ENCODE peak calls at places on chromosome 9, in four cellular contexts. A, K, L and B are unnamed samples. For H3K4me1, the result is how much of the 10 kb centered on the place peaks cover.

GRCh38 chr9:87876708-87877107 is 6.0 kb upstream of the SPATA31E1 start:
- DNase-seq in A (no peak), K (no peak), L (no peak), B (no peak)

GRCh38 chr9:16344343-16344742 is 526.1 kb downstream of the BNC2 start:
- DNase-seq in A (peak), K (no peak), L (peak), B (peak)

GRCh38 chr9:93094294-93095204 is 1.5 kb upstream of the CARD19 start:
- DNase-seq in A (no peak), K (no peak), L (no peak), B (no peak)

GRCh38 chr9:81906656-81907055 is 21.6 kb upstream of the SPATA31D4 start:
- DNase-seq in A (peak), K (no peak), L (no peak), B (no peak)

GRCh38 chr9:115234094-115234493 is 116.1 kb upstream of the TNC start:
- DNase-seq in A (peak), K (no peak), L (peak), B (peak)

GRCh38 chr9:16039103-16039987 is 486.5 kb downstream of the CCDC171 start:
- DNase-seq in A (peak), K (no peak), L (no peak), B (peak)

GRCh38 chr9:136611119-136611518 is 51.6 kb upstream of the EGFL7 start:
- DNase-seq in A (no peak), K (no peak), L (no peak), B (no peak)

GRCh38 chr9:20703146-20703545 is 19.1 kb downstream of the FOCAD start:
- DNase-seq in A (no peak), K (no peak), L (no peak), B (no peak)

GRCh38 chr9:75087279-75087823 is 604 bp downstream of the NMRK1 start:
- DNase-seq in A (peak), K (no peak), L (peak), B (peak)

GRCh38 chr9:126702501-126703329 is 89.0 kb downstream of the LMX1B start:
- DNase-seq in A (no peak), K (no peak), L (peak), B (peak)

GRCh38 chr9:93884808-93885207 is 70.3 kb downstream of the BARX1 start:
- DNase-seq in A (no peak), K (no peak), L (no peak), B (no peak)

GRCh38 chr9:38018964-38019602 is 49.9 kb downstream of the SHB start:
- DNase-seq in A (peak), K (no peak), L (peak), B (peak)

GRCh38 chr9:17627641-17628040 is 48.8 kb downstream of the SH3GL2 start:
- DNase-seq in A (peak), K (no peak), L (no peak), B (no peak)

GRCh38 chr9:18520395-18520794 is 46.4 kb downstream of the ADAMTSL1 start:
- DNase-seq in A (no peak), K (no peak), L (no peak), B (no peak)

GRCh38 chr9:97046228-97046627 is 7.3 kb upstream of the CTSV start:
- DNase-seq in A (peak), K (no peak), L (peak), B (peak)

GRCh38 chr9:72211047-72211446 is 61.8 kb downstream of the GDA start:
- DNase-seq in A (no peak), K (no peak), L (no peak), B (no peak)

GRCh38 chr9:70491798-70492736 is 77.6 kb upstream of the KLF9 start:
- DNase-seq in A (no peak), K (no peak), L (no peak), B (peak)

GRCh38 chr9:96169488-96169887 is 132.5 kb downstream of the HSD17B3 start:
- DNase-seq in A (peak), K (no peak), L (peak), B (peak)

GRCh38 chr9:82161876-82162275 is 173.3 kb downstream of the SPATA31D1 start:
- DNase-seq in A (no peak), K (no peak), L (no peak), B (no peak)

GRCh38 chr9:109935406-109936087 is 155.5 kb downstream of the PALM2AKAP2 start:
- DNase-seq in A (no peak), K (no peak), L (no peak), B (no peak)

GRCh38 chr9:7509586-7509985 is 290.0 kb downstream of the DMAC1 start:
- DNase-seq in A (peak), K (no peak), L (no peak), B (no peak)

GRCh38 chr9:5671711-5672353 is 42.9 kb downstream of the RIC1 start:
- DNase-seq in A (no peak), K (no peak), L (no peak), B (no peak)

GRCh38 chr9:128714586-128715435 is 9.1 kb downstream of the ZDHHC12 start:
- DNase-seq in A (no peak), K (no peak), L (no peak), B (no peak)

GRCh38 chr9:89177401-89178161 is 1.0 kb downstream of the SHC3 start:
- DNase-seq in A (no peak), K (no peak), L (no peak), B (peak)

GRCh38 chr9:124015661-124016131 is 4.1 kb downstream of the LHX2 start:
- DNase-seq in A (no peak), K (no peak), L (no peak), B (no peak)

GRCh38 chr9:89495824-89496555 is 1.9 kb downstream of the SEMA4D start:
- DNase-seq in A (no peak), K (no peak), L (no peak), B (no peak)

GRCh38 chr9:16266648-16267276 is 603.7 kb downstream of the BNC2 start:
- DNase-seq in A (no peak), K (no peak), L (no peak), B (no peak)

GRCh38 chr9:131407717-131408195 is 13.9 kb downstream of the PRRC2B start:
- DNase-seq in A (no peak), K (peak), L (no peak), B (peak)

GRCh38 chr9:135780086-135780485 is 78.1 kb downstream of the KCNT1 start:
- DNase-seq in A (no peak), K (no peak), L (no peak), B (no peak)

GRCh38 chr9:38046669-38047300 is 22.2 kb downstream of the SHB start:
- DNase-seq in A (peak), K (no peak), L (no peak), B (peak)

GRCh38 chr9:35811364-35812024 is 568 bp downstream of the SPAG8 start:
- DNase-seq in A (no peak), K (no peak), L (no peak), B (peak)

GRCh38 chr9:20302229-20302628 is 320.1 kb downstream of the MLLT3 start:
- DNase-seq in A (no peak), K (no peak), L (no peak), B (no peak)

GRCh38 chr9:456365-456764 is 241.7 kb downstream of the DOCK8 start:
- DNase-seq in A (no peak), K (no peak), L (no peak), B (peak)

GRCh38 chr9:78146241-78146640 is 89.6 kb upstream of the CEP78 start:
- DNase-seq in A (peak), K (no peak), L (no peak), B (no peak)

GRCh38 chr9:107635137-107635802 is 145.7 kb upstream of the KLF4 start:
- DNase-seq in A (peak), K (no peak), L (no peak), B (peak)
- H3K4me1 ChIP-seq in A (under half), K (under half), L (under half), B (under half)

DNA sequence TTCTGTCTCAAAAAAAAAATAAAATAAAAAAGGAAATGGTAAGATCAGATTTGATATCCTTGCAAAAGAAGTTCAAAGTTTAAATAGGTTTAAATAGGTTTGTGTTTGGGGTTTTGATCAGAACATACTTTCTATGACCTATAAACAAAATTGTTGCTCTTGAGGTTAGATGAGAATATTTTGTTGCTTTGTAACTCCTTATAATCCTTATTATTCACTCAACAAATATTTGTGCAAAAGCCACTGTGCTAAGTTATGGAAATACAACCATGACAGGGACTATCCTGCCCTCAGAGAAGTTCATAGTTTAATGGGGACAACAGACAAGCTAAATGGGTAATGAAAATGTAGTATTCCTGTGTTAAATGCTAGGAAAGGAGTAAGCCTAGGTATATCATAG is 71.5 kb downstream of the INVS start:
- DNase-seq in A (peak), K (no peak), L (no peak), B (no peak)
- H3K4me3 ChIP-seq in A (no peak), K (no peak), L (no peak), B (no peak)

GRCh38 chr9:125241863-125242739 is 958 bp upstream of the HSPA5 start:
- DNase-seq in A (no peak), K (no peak), L (peak), B (no peak)

GRCh38 chr9:125238915-125239446 is 2.2 kb downstream of the HSPA5 start:
- DNase-seq in A (no peak), K (no peak), L (no peak), B (no peak)

GRCh38 chr9:125240649-125240999 is 519 bp downstream of the HSPA5 start:
- DNase-seq in A (no peak), K (peak), L (no peak), B (peak)

GRCh38 chr9:125239631-125240597 is 1.2 kb downstream of the HSPA5 start:
- DNase-seq in A (no peak), K (no peak), L (no peak), B (no peak)

DNA sequence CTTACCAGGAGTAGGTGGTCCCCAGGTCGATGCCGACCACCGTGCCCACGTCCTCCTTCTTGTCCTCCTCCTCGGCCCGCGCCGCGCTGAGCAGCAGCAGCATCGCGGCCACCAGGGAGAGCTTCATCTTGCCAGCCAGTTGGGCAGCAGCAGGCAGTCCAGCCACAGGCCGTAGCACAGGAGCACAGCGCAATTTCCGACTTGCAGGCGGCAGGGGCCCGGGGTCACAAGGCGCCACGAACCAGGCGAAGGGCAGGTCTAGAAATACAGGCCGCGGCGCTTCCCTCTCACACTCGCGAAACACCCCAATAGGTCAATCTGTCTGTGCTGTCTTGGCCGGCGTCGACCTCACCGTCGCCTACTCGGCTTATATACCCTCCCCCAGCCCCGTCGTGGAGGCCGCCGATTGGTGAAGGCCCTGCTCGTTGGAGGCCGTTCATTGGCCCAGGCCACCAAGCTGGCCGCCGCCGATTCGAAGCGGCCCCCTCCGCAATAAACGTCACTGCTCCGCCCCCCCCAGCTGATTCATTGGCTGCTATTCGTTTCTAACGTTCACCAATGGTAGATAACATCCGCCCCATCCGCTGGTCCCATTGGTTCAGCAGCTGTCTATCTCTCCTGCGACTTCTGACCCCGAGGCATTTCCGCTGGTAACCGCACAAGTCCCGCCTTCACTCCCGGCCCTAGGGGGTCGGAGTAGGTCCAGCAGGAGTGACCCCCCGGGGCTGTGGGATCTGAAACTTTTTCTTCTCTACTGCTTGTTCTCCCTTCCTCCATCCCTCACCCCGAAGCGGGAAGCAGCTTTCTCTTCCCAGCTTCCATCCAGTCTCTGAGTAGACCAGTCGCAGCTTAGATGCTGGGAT is at the start of gene HSPA5:
- DNase-seq in A (peak), K (peak), L (peak), B (peak)
- TF ChIP-seq CTCF in A (no peak), K (no peak), L (no peak), B (peak)

GRCh38 chr9:134361843-134362414 is 35.7 kb downstream of the RXRA start:
- DNase-seq in A (no peak), K (no peak), L (no peak), B (no peak)
- H3K4me1 ChIP-seq in A (under half), K (under half), L (under half), B (under half)

DNA sequence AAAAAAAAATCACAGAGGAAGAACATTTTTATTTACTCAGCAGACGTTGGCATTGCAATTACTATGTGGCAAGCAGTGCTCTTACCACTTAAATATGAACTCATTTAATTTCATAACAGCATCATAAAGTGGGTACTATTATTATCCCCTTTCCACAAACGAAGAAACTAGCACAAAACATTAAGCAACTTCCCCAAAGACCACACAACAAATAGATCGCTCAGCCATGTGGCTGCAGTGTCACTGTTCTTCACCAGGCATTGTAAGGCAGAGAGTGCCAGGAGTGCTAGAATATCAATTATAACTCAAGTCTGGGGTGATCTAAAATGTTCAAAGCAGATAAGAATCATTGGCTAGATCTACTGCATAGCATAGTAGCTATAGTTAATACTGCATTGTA is 69.8 kb upstream of the PLPP6 start:
- DNase-seq in A (no peak), K (no peak), L (no peak), B (no peak)
- H3K4me3 ChIP-seq in A (no peak), K (no peak), L (no peak), B (no peak)

DNA sequence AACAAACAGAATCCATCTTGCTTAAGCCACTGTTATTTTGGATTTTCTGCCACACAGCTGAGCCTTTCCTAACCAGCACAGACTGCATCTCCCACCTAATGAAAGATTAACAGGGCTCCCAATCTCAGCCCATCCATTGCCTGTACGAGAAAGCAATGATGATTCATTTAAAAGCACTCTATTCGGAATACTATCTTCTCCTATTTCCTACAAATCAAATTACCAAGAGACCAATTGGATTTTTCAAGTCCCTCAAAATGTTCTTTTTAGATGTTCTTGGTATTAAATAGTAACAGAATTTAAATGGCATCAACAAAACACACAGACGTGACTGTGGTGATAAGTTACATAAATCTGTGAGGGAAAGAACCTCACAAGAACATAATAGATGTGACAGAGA is 324.1 kb downstream of the AGTPBP1 start:
- DNase-seq in A (no peak), K (no peak), L (no peak), B (no peak)
- TF ChIP-seq CTCF in A (no peak), K (no peak), L (no peak), B (no peak)

DNA sequence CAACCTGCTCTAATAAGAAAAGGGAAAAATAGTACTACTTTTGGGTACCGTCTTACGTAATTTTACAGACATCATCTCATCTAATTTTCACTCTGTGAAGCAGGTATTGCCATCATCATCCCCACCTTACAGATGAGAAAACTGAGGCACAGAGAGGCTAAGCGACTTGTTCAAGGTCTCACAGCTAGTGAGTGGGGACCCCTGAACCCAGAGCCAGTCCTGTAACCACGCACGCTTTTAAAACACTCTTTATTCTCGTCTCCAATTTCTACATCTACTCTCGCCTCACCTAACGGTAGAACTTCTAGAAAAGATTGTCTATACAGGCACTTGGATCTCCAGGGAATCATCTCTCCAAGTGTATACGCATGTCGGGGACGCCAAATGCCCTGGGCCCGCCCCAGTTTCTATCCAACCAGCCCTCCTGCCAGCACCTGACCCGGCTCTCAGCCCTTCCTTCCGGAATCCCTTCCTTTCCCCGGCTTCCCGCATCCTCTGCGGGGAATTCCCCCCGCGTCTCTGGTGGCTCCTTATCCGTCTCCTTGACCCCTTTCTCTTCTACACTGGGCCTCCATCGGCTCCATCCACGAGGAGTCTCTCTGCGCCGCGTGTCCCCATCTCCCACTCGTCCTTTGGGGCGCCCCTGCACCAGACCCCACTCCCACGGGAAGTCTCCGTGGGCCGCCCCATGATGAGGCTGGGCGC is 1.6 kb upstream of the TRAF1 start:
- DNase-seq in A (no peak), K (no peak), L (no peak), B (no peak)
- H3K4me1 ChIP-seq in A (under half), K (half or more), L (under half), B (under half)